ENCODE peak calls at places on chromosome 18, in ten cellular contexts. One of them, this sample, is unnamed.

GRCh38 chr18:47996091-47996541 is 65.7 kb upstream of the SMAD2 start:
- DNase-seq in GM04504: no peak
- DNase-seq in WTC11: no peak
- DNase-seq in HFF-Myc: no peak
- DNase-seq in sigmoid colon: no peak
- DNase-seq in NCI-H510A treated with DMSO at 0.1 percent for 48 hours: no peak
- DNase-seq in D341Med: peak
- DNase-seq in mesothelial cell of epicardium: no peak
- DNase-seq in amniotic stem cell: no peak
- DNase-seq in activated CD4-positive, alpha-beta T cell treated with anti-CD3 and anti-CD28 coated beads, Interleukin-2, amount 10 ng/mL, durations not matched to agents 24 days and 14 days: no peak
- DNase-seq in this sample: no peak

GRCh38 chr18:34742761-34743366 is 32.8 kb downstream of the DTNA start:
- DNase-seq in GM04504: no peak
- DNase-seq in WTC11: no peak
- DNase-seq in HFF-Myc: no peak
- DNase-seq in sigmoid colon: peak
- DNase-seq in NCI-H510A treated with DMSO at 0.1 percent for 48 hours: no peak
- DNase-seq in D341Med: no peak
- DNase-seq in mesothelial cell of epicardium: no peak
- DNase-seq in amniotic stem cell: no peak
- DNase-seq in activated CD4-positive, alpha-beta T cell treated with anti-CD3 and anti-CD28 coated beads, Interleukin-2, amount 10 ng/mL, durations not matched to agents 24 days and 14 days: no peak
- DNase-seq in this sample: no peak

GRCh38 chr18:47422524-47422923 is 171.1 kb upstream of the SKOR2 start:
- DNase-seq in GM04504: peak
- DNase-seq in WTC11: peak
- DNase-seq in HFF-Myc: no peak
- DNase-seq in sigmoid colon: no peak
- DNase-seq in NCI-H510A treated with DMSO at 0.1 percent for 48 hours: no peak
- DNase-seq in D341Med: no peak
- DNase-seq in mesothelial cell of epicardium: no peak
- DNase-seq in amniotic stem cell: no peak
- DNase-seq in activated CD4-positive, alpha-beta T cell treated with anti-CD3 and anti-CD28 coated beads, Interleukin-2, amount 10 ng/mL, durations not matched to agents 24 days and 14 days: no peak
- DNase-seq in this sample: peak

GRCh38 chr18:9209230-9209629 is 72.6 kb downstream of the ANKRD12 start:
- DNase-seq in GM04504: peak
- DNase-seq in WTC11: no peak
- DNase-seq in HFF-Myc: no peak
- DNase-seq in sigmoid colon: no peak
- DNase-seq in NCI-H510A treated with DMSO at 0.1 percent for 48 hours: no peak
- DNase-seq in D341Med: no peak
- DNase-seq in mesothelial cell of epicardium: no peak
- DNase-seq in amniotic stem cell: no peak
- DNase-seq in activated CD4-positive, alpha-beta T cell treated with anti-CD3 and anti-CD28 coated beads, Interleukin-2, amount 10 ng/mL, durations not matched to agents 24 days and 14 days: no peak
- DNase-seq in this sample: no peak

GRCh38 chr18:48354746-48355260 is 54.4 kb downstream of the ZBTB7C start:
- DNase-seq in GM04504: no peak
- DNase-seq in WTC11: no peak
- DNase-seq in HFF-Myc: no peak
- DNase-seq in sigmoid colon: peak
- DNase-seq in NCI-H510A treated with DMSO at 0.1 percent for 48 hours: no peak
- DNase-seq in D341Med: no peak
- DNase-seq in mesothelial cell of epicardium: no peak
- DNase-seq in amniotic stem cell: no peak
- DNase-seq in activated CD4-positive, alpha-beta T cell treated with anti-CD3 and anti-CD28 coated beads, Interleukin-2, amount 10 ng/mL, durations not matched to agents 24 days and 14 days: no peak
- DNase-seq in this sample: peak

GRCh38 chr18:65527879-65528633 is 222.8 kb upstream of the CDH7 start:
- DNase-seq in GM04504: no peak
- DNase-seq in WTC11: no peak
- DNase-seq in HFF-Myc: no peak
- DNase-seq in sigmoid colon: no peak
- DNase-seq in NCI-H510A treated with DMSO at 0.1 percent for 48 hours: no peak
- DNase-seq in D341Med: no peak
- DNase-seq in mesothelial cell of epicardium: no peak
- DNase-seq in amniotic stem cell: no peak
- DNase-seq in activated CD4-positive, alpha-beta T cell treated with anti-CD3 and anti-CD28 coated beads, Interleukin-2, amount 10 ng/mL, durations not matched to agents 24 days and 14 days: no peak
- DNase-seq in this sample: no peak

GRCh38 chr18:58455318-58455950 is 173.5 kb downstream of the ALPK2 start:
- DNase-seq in GM04504: no peak
- DNase-seq in WTC11: no peak
- DNase-seq in HFF-Myc: no peak
- DNase-seq in sigmoid colon: no peak
- DNase-seq in NCI-H510A treated with DMSO at 0.1 percent for 48 hours: no peak
- DNase-seq in D341Med: no peak
- DNase-seq in mesothelial cell of epicardium: no peak
- DNase-seq in amniotic stem cell: no peak
- DNase-seq in activated CD4-positive, alpha-beta T cell treated with anti-CD3 and anti-CD28 coated beads, Interleukin-2, amount 10 ng/mL, durations not matched to agents 24 days and 14 days: no peak
- DNase-seq in this sample: no peak

GRCh38 chr18:48376934-48377333 is 32.2 kb downstream of the ZBTB7C start:
- DNase-seq in GM04504: no peak
- DNase-seq in WTC11: no peak
- DNase-seq in HFF-Myc: no peak
- DNase-seq in sigmoid colon: no peak
- DNase-seq in NCI-H510A treated with DMSO at 0.1 percent for 48 hours: no peak
- DNase-seq in D341Med: no peak
- DNase-seq in mesothelial cell of epicardium: no peak
- DNase-seq in amniotic stem cell: no peak
- DNase-seq in activated CD4-positive, alpha-beta T cell treated with anti-CD3 and anti-CD28 coated beads, Interleukin-2, amount 10 ng/mL, durations not matched to agents 24 days and 14 days: no peak
- DNase-seq in this sample: no peak

GRCh38 chr18:35231052-35231451 is 9.8 kb upstream of the ZNF397 start:
- DNase-seq in GM04504: peak
- DNase-seq in WTC11: peak
- DNase-seq in HFF-Myc: peak
- DNase-seq in sigmoid colon: peak
- DNase-seq in NCI-H510A treated with DMSO at 0.1 percent for 48 hours: peak
- DNase-seq in D341Med: peak
- DNase-seq in mesothelial cell of epicardium: peak
- DNase-seq in amniotic stem cell: peak
- DNase-seq in activated CD4-positive, alpha-beta T cell treated with anti-CD3 and anti-CD28 coated beads, Interleukin-2, amount 10 ng/mL, durations not matched to agents 24 days and 14 days: peak
- DNase-seq in this sample: peak

GRCh38 chr18:7221424-7222155 is 9.3 kb upstream of the LRRC30 start:
- DNase-seq in GM04504: peak
- DNase-seq in WTC11: peak
- DNase-seq in HFF-Myc: peak
- DNase-seq in sigmoid colon: no peak
- DNase-seq in NCI-H510A treated with DMSO at 0.1 percent for 48 hours: peak
- DNase-seq in D341Med: peak
- DNase-seq in mesothelial cell of epicardium: no peak
- DNase-seq in amniotic stem cell: peak
- DNase-seq in activated CD4-positive, alpha-beta T cell treated with anti-CD3 and anti-CD28 coated beads, Interleukin-2, amount 10 ng/mL, durations not matched to agents 24 days and 14 days: peak
- DNase-seq in this sample: peak

GRCh38 chr18:52439457-52439856 is 99.5 kb downstream of the DCC start:
- DNase-seq in GM04504: no peak
- DNase-seq in WTC11: no peak
- DNase-seq in HFF-Myc: no peak
- DNase-seq in sigmoid colon: no peak
- DNase-seq in NCI-H510A treated with DMSO at 0.1 percent for 48 hours: peak
- DNase-seq in D341Med: no peak
- DNase-seq in mesothelial cell of epicardium: no peak
- DNase-seq in amniotic stem cell: no peak
- DNase-seq in activated CD4-positive, alpha-beta T cell treated with anti-CD3 and anti-CD28 coated beads, Interleukin-2, amount 10 ng/mL, durations not matched to agents 24 days and 14 days: no peak
- DNase-seq in this sample: no peak

GRCh38 chr18:59760212-59760997 is 63.2 kb upstream of the CCBE1 start:
- DNase-seq in GM04504: no peak
- DNase-seq in WTC11: no peak
- DNase-seq in HFF-Myc: no peak
- DNase-seq in sigmoid colon: no peak
- DNase-seq in NCI-H510A treated with DMSO at 0.1 percent for 48 hours: no peak
- DNase-seq in D341Med: no peak
- DNase-seq in mesothelial cell of epicardium: no peak
- DNase-seq in amniotic stem cell: no peak
- DNase-seq in activated CD4-positive, alpha-beta T cell treated with anti-CD3 and anti-CD28 coated beads, Interleukin-2, amount 10 ng/mL, durations not matched to agents 24 days and 14 days: no peak
- DNase-seq in this sample: no peak

This sample was measured in endodermal cell.